ENCODE peak calls at places on chromosomes 11 and 22, in seven cellular contexts. P is heart left ventricle, I is stomach, O is retinal pigment epithelial cell, C is AG10803, W is body of pancreas, Z is spleen. U is an unnamed sample.

GRCh38 chr11:12508151-12508740 is 130.9 kb downstream of the PARVA start:
- DNase-seq in O (no peak), C (peak; percentile 88), W (no peak), Z (no peak), P (peak; percentile 18), I (no peak), U (no peak)

GRCh38 chr22:32958021-32958420 is 100.2 kb downstream of the SYN3 start:
- DNase-seq in P (no peak), O (no peak), I (no peak), W (no peak), C (no peak), Z (no peak), U (no peak)

GRCh38 chr11:43549624-43550023 is 130.9 kb upstream of the HSD17B12 start:
- DNase-seq in W (no peak), O (no peak), C (no peak), I (no peak), P (no peak), Z (no peak), U (no peak)

GRCh38 chr11:68655806-68656205 is 28.5 kb upstream of the GAL start:
- DNase-seq in I (no peak), C (no peak), Z (no peak), P (no peak), O (no peak), W (no peak), U (no peak)

GRCh38 chr11:12499071-12499470 is 121.7 kb downstream of the PARVA start:
- DNase-seq in W (no peak), P (no peak), I (no peak), C (no peak), O (no peak), Z (no peak), U (no peak)

GRCh38 chr22:22811016-22812009 is 76.3 kb upstream of the IGLL5 start:
- DNase-seq in W (no peak), O (no peak), I (no peak), Z (peak; percentile 51), P (no peak), C (no peak), U (no peak)

GRCh38 chr11:92480519-92480918 is 255.9 kb downstream of the FAT3 start:
- DNase-seq in W (no peak), P (no peak), I (no peak), Z (no peak), C (peak; percentile 55), O (no peak), U (no peak)

GRCh38 chr11:76857776-76858461 is 2.8 kb upstream of the ACER3 start:
- DNase-seq in I (no peak), C (no peak), W (no peak), Z (no peak), P (no peak), O (no peak), U (no peak)

GRCh38 chr11:46272816-46273427 is 4.5 kb upstream of the CREB3L1 start:
- DNase-seq in C (peak; percentile 84), P (peak; percentile 80), O (no peak), I (peak; percentile 72), Z (peak; percentile 64), W (peak; percentile 72), U (no peak)

GRCh38 chr11:62500066-62501035 is 46.3 kb downstream of the AHNAK start:
- DNase-seq in P (no peak), O (no peak), Z (no peak), C (no peak), I (no peak), W (peak; percentile 43), U (no peak)

GRCh38 chr11:11189501-11189900 is 163.5 kb downstream of the CSNK2A3 start:
- DNase-seq in C (no peak), W (no peak), P (no peak), Z (no peak), O (no peak), I (no peak), U (no peak)

GRCh38 chr22:22848364-22848866 is 39.2 kb upstream of the IGLL5 start:
- DNase-seq in W (peak; percentile 82), C (peak; percentile 39), I (peak; percentile 78), Z (peak; percentile 85), O (peak; percentile 6), P (peak; percentile 43), U (no peak)

GRCh38 chr11:21511835-21512440 is 680.9 kb upstream of the ANO5 start:
- DNase-seq in C (peak; percentile 20), I (peak; percentile 68), W (peak; percentile 83), O (peak; percentile 42), Z (no peak), P (peak; percentile 7), U (no peak)

GRCh38 chr11:112597290-112597689 is 336.6 kb upstream of the PLET1 start:
- DNase-seq in W (no peak), C (no peak), I (no peak), Z (no peak), O (no peak), P (no peak), U (no peak)

GRCh38 chr11:71316701-71317100 is 64.3 kb upstream of the SHANK2 start:
- DNase-seq in C (no peak), Z (no peak), P (no peak), W (no peak), O (no peak), I (no peak), U (no peak)

GRCh38 chr11:26943636-26944035 is 50.3 kb upstream of the FIBIN start:
- DNase-seq in Z (no peak), I (no peak), W (no peak), O (peak; percentile 74), P (no peak), C (no peak), U (no peak)

GRCh38 chr11:14748093-14748492 is 104.5 kb downstream of the PDE3B start:
- DNase-seq in I (no peak), C (no peak), Z (no peak), O (no peak), W (no peak), P (no peak), U (no peak)

GRCh38 chr22:42116848-42117424 is 13.7 kb downstream of the CYP2D6 start:
- DNase-seq in O (peak; percentile 19), C (peak; percentile 10), I (no peak), W (peak; percentile 51), Z (no peak), P (no peak), U (no peak)

GRCh38 chr22:38467904-38468760 is at the start of gene KDELR3:
- DNase-seq in P (peak; percentile 78), C (peak; percentile 70), I (peak; percentile 72), O (no peak), W (peak; percentile 66), Z (peak; percentile 79), U (no peak)

GRCh38 chr11:131764126-131764525 is 393.7 kb downstream of the NTM start:
- DNase-seq in P (no peak), I (no peak), O (no peak), W (no peak), C (no peak), Z (no peak), U (no peak)

GRCh38 chr11:131198161-131198560 is 172.3 kb upstream of the NTM start:
- DNase-seq in C (no peak), O (no peak), I (no peak), W (no peak), P (no peak), Z (no peak), U (no peak)

GRCh38 chr11:3745161-3745560 is 52.2 kb downstream of the NUP98 start:
- DNase-seq in Z (no peak), W (no peak), I (no peak), O (no peak), C (no peak), P (no peak), U (no peak)

GRCh38 chr22:38191746-38192474 is 9.9 kb upstream of the MAFF start:
- DNase-seq in Z (no peak), O (no peak), C (no peak), W (no peak), I (no peak), P (no peak), U (no peak)

DNA sequence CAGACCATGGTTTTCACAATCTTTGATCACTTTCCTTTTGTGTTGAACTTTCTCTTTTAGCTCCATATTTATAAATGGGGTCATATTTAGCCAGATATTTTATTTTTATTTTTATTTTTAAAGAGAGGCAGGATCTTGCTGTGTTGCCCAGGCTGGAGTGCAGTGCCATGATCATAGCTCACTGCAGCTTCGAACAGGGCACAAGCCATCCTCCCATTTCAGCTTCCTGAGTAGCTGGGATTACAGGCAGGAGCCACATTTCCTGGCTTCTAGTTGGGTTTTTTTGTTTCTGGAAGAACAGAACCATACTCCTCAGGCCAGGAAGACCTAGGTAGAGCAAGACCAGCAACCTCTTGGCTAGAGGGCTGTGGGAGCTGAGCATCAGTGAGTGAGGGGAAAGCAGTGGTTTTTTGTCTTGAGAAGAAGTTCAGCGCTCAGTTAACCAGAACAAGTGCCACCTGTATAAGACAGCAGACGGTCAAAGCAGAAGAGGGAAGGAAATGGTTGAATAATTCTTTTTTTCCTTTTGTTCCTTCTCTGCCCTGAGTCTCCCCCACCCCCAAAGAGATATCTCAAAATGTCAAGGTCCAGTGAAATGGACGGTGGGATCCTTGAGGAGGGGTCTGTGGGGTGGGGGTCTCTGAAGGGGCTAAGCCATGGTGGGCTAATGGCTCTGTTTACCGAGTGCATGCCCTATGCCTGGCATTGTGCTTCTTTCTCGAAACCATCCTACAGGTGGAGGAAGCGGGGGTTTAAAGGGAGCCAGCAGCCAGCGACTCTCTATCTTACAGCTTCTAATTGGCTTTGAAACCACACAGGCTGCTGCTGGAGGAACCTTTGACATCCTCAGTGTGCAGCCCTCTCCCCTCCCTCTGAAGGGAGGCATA is 63.0 kb downstream of the PTPRJ start:
- DNase-seq in I (no peak), Z (peak; percentile 58), O (no peak), P (no peak), W (no peak), C (no peak), U (no peak)
- H3K4me3 ChIP-seq in I (no peak overlapping the region), Z (no peak overlapping the region), O (no peak overlapping the region), P (no peak overlapping the region), W (no peak overlapping the region), C (no peak overlapping the region), U (no peak overlapping the region)

GRCh38 chr11:60705895-60706294 is 6.5 kb downstream of the MS4A8 start:
- DNase-seq in I (no peak), W (no peak), P (no peak), Z (no peak), O (no peak), C (no peak), U (no peak)

GRCh38 chr11:60711316-60711715 is 11.9 kb downstream of the MS4A8 start:
- DNase-seq in I (no peak), W (peak; percentile 12), O (no peak), Z (no peak), P (no peak), C (no peak), U (no peak)

GRCh38 chr11:60706931-60707330 is 7.5 kb downstream of the MS4A8 start:
- DNase-seq in C (no peak), P (no peak), O (no peak), W (no peak), Z (no peak), I (no peak), U (no peak)

GRCh38 chr11:60710482-60710881 is 11.1 kb downstream of the MS4A8 start:
- DNase-seq in I (no peak), P (no peak), O (no peak), Z (no peak), C (no peak), W (no peak), U (no peak)
- TF ChIP-seq CTCF in I (no peak), P (no peak), O (no peak), Z (no peak), C (no peak), W (no peak), U (no peak)

GRCh38 chr11:32172771-32173170 is 81.9 kb downstream of the RCN1 start:
- DNase-seq in P (no peak), W (peak; percentile 25), O (no peak), Z (no peak), I (peak; percentile 43), C (peak; percentile 22), U (no peak)
- H3K4me3 ChIP-seq in P (peak overlapping the region; percentile 37), W (no peak overlapping the region), O (no peak overlapping the region), Z (no peak overlapping the region), I (peak overlapping the region; percentile 21), C (peak overlapping the region; percentile 52), U (peak overlapping the region; percentile 36)

GRCh38 chr22:45162531-45162930 is 1.2 kb upstream of the NUP50 start:
- DNase-seq in C (no peak), W (no peak), O (no peak), P (no peak), I (peak; percentile 37), Z (no peak), U (no peak)
- TF ChIP-seq CTCF in C (no peak), W (no peak), O (no peak), P (no peak), I (no peak), Z (no peak), U (no peak)